ENCODE peak calls at places on chromosomes 2 and 18, in six cellular contexts. I, X, Q, H, J and D are unnamed samples.

GRCh38 chr2:9802576-9802993 is 40.7 kb upstream of the TAF1B start:
- DNase-seq in J (no peak), X (no peak), H (no peak), Q (no peak), I (no peak), D (no peak)

GRCh38 chr2:39932198-39932597 is 153.1 kb upstream of the THUMPD2 start:
- DNase-seq in Q (no peak), X (no peak), J (no peak), I (no peak), H (no peak), D (no peak)

GRCh38 chr18:54323970-54324369 is 33.7 kb downstream of the STARD6 start:
- DNase-seq in J (no peak), Q (no peak), I (no peak), H (no peak), X (no peak), D (no peak)

GRCh38 chr2:120020554-120020953 is 7.7 kb downstream of the EPB41L5 start:
- DNase-seq in I (no peak), Q (no peak), H (no peak), X (no peak), J (no peak), D (no peak)

GRCh38 chr2:175872716-175873115 is 129.4 kb downstream of the LNPK start:
- DNase-seq in X (no peak), I (no peak), Q (no peak), J (no peak), H (no peak), D (no peak)

GRCh38 chr2:85577386-85578242 is at the start of gene VAMP8:
- DNase-seq in H (peak; percentile 87), J (no peak), Q (peak; percentile 44), X (no peak), I (peak; percentile 86), D (no peak)

GRCh38 chr18:37303009-37303408 is 262.6 kb downstream of the CELF4 start:
- DNase-seq in I (no peak), J (no peak), X (no peak), Q (no peak), H (no peak), D (no peak)

GRCh38 chr2:11642972-11643371 is 27.0 kb downstream of the NTSR2 start:
- DNase-seq in H (no peak), X (no peak), Q (no peak), J (no peak), I (peak; percentile 21), D (no peak)

GRCh38 chr2:29309090-29310054 is 194.2 kb downstream of the CLIP4 start:
- DNase-seq in I (peak; percentile 57), Q (peak; percentile 62), H (peak; percentile 56), X (peak; percentile 70), J (no peak), D (no peak)

GRCh38 chr2:5464657-5465056 is 227.5 kb upstream of the SOX11 start:
- DNase-seq in X (no peak), H (no peak), Q (no peak), I (no peak), J (no peak), D (no peak)

GRCh38 chr2:240834377-240834975 is 14.5 kb upstream of the KIF1A start:
- DNase-seq in H (no peak), J (no peak), X (no peak), I (no peak), Q (no peak), D (no peak)

GRCh38 chr2:231523451-231524266 is 6.6 kb downstream of the NMUR1 start:
- DNase-seq in J (no peak), X (no peak), H (no peak), Q (no peak), I (no peak), D (no peak)

GRCh38 chr2:216257089-216257488 is 115.2 kb downstream of the MARCHF4 start:
- DNase-seq in X (no peak), Q (no peak), I (no peak), J (no peak), H (no peak), D (no peak)

GRCh38 chr2:216261042-216261537 is 111.2 kb downstream of the MARCHF4 start:
- DNase-seq in J (no peak), Q (no peak), X (no peak), I (no peak), H (no peak), D (no peak)

GRCh38 chr2:216259081-216259480 is 113.2 kb downstream of the MARCHF4 start:
- DNase-seq in X (no peak), J (no peak), Q (no peak), I (no peak), H (no peak), D (no peak)

DNA sequence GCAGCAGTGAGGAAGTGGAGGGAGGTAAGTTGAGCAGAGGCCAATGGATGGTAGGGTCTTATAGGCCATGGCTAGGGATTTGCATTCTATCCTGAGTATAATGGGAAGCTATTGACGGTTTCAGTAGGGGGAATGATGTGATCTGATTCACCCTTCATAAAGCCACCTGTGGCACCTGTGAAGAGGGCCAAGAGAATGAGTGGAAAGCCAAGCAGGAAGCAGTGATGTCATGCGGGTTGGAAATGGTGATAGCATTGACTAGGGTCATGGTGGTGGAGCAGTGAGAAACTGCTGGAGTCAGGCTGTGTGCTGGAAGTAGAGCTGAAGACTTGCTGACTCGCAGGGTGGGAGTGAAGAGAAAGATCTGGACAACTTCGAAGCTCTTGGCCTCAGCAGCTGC is 111.7 kb downstream of the MARCHF4 start:
- DNase-seq in H (no peak), I (no peak), J (no peak), Q (no peak), X (no peak), D (no peak)
- H3K36me3 ChIP-seq in H (no peaks in the 10 kb centered on the region), I (no peaks in the 10 kb centered on the region), J (no peaks in the 10 kb centered on the region), Q (no peaks in the 10 kb centered on the region), X (no peaks in the 10 kb centered on the region), D (no peaks in the 10 kb centered on the region)

GRCh38 chr2:20641123-20641985 is 9.5 kb downstream of the HS1BP3 start:
- DNase-seq in I (no peak), Q (no peak), H (no peak), X (no peak), J (no peak), D (no peak)
- TF ChIP-seq POLR2A in I (no peak), Q (no peak), H (no peak), X (no peak), J (no peak), D (no peak)

DNA sequence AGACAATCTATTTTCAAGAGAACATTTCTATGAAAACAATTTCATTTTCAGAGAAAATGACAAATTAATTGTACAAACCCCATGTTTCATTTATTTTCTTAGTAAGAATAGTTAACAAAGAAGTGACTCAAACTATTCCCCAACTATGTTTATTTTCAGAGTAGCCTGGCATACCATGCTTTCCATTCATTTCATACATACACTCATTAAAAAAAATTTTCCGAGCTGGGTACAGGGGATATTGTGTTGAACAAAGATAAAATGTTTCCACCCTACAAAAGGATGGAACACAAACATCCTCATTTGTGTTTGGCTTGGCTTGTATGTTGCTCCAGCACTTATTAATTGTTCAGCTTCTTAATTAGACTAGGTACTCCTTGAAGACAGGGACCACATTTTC is 331.4 kb downstream of the EXOC6B start:
- DNase-seq in I (no peak), X (no peak), J (no peak), H (no peak), Q (no peak), D (no peak)
- TF ChIP-seq EP300 in I (no peak), X (no peak), J (no peak), H (no peak), Q (no peak), D (no peak)

GRCh38 chr2:74008761-74009395 is 24.2 kb downstream of the TET3 start:
- DNase-seq in X (no peak), Q (no peak), J (no peak), H (no peak), I (no peak), D (no peak)
- H3K36me3 ChIP-seq in X (no peaks in the 10 kb centered on the region), Q (peaks cover 34% of the 10 kb centered on the region), J (peaks cover 34% of the 10 kb centered on the region), H (no peaks in the 10 kb centered on the region), I (peaks cover 24% of the 10 kb centered on the region), D (no peaks in the 10 kb centered on the region)